ENCODE peak calls at places on chromosomes 5 and 9, in six cellular contexts. One of them, this sample, is unnamed.
A peak's percentile ranks its signal among the peaks of the same experiment; 100 is the strongest.

GRCh38 chr5:82422751-82423181 is 144.6 kb upstream of the RPS23 start:
- DNase-seq in SK-N-SH: no peak
- DNase-seq in PC-3: no peak
- DNase-seq in GM23338: no peak
- DNase-seq in neural progenitor cell: no peak
- DNase-seq in GM23248: peak; percentile 44
- DNase-seq in this sample: no peak

GRCh38 chr9:124347968-124348358 is 67.3 kb downstream of the PSMB7 start:
- DNase-seq in SK-N-SH: no peak
- DNase-seq in PC-3: no peak
- DNase-seq in GM23338: no peak
- DNase-seq in neural progenitor cell: no peak
- DNase-seq in GM23248: no peak
- DNase-seq in this sample: no peak

GRCh38 chr5:169944115-169944514 is 36.2 kb downstream of the INSYN2B start:
- DNase-seq in SK-N-SH: no peak
- DNase-seq in PC-3: no peak
- DNase-seq in GM23338: no peak
- DNase-seq in neural progenitor cell: no peak
- DNase-seq in GM23248: no peak
- DNase-seq in this sample: no peak

GRCh38 chr5:12743582-12743981 is 839.3 kb upstream of the CTNND2 start:
- DNase-seq in SK-N-SH: no peak
- DNase-seq in PC-3: no peak
- DNase-seq in GM23338: no peak
- DNase-seq in neural progenitor cell: no peak
- DNase-seq in GM23248: no peak
- DNase-seq in this sample: no peak

GRCh38 chr5:62489471-62489870 is 76.9 kb downstream of the IPO11 start:
- DNase-seq in SK-N-SH: no peak
- DNase-seq in PC-3: no peak
- DNase-seq in GM23338: no peak
- DNase-seq in neural progenitor cell: no peak
- DNase-seq in GM23248: no peak
- DNase-seq in this sample: no peak

GRCh38 chr5:177005619-177006264 is 837 bp downstream of the UIMC1 start:
- DNase-seq in SK-N-SH: peak; percentile 68
- DNase-seq in PC-3: peak; percentile 72
- DNase-seq in GM23338: peak; percentile 77
- DNase-seq in neural progenitor cell: peak; percentile 87
- DNase-seq in GM23248: peak; percentile 94
- DNase-seq in this sample: peak; percentile 92

GRCh38 chr9:77180056-77180455 is 2.7 kb downstream of the VPS13A start:
- DNase-seq in SK-N-SH: no peak
- DNase-seq in PC-3: no peak
- DNase-seq in GM23338: no peak
- DNase-seq in neural progenitor cell: no peak
- DNase-seq in GM23248: no peak
- DNase-seq in this sample: no peak

GRCh38 chr9:74838351-74838750 is 49.4 kb downstream of the TRPM6 start:
- DNase-seq in SK-N-SH: no peak
- DNase-seq in PC-3: peak; percentile 4
- DNase-seq in GM23338: no peak
- DNase-seq in neural progenitor cell: no peak
- DNase-seq in GM23248: peak; percentile 10
- DNase-seq in this sample: no peak

GRCh38 chr9:6780690-6781089 is 22.9 kb downstream of the KDM4C start:
- DNase-seq in SK-N-SH: no peak
- DNase-seq in PC-3: no peak
- DNase-seq in GM23338: no peak
- DNase-seq in neural progenitor cell: no peak
- DNase-seq in GM23248: peak; percentile 56
- DNase-seq in this sample: no peak

GRCh38 chr9:134570151-134570621 is 71.4 kb upstream of the COL5A1 start:
- DNase-seq in SK-N-SH: no peak
- DNase-seq in PC-3: no peak
- DNase-seq in GM23338: no peak
- DNase-seq in neural progenitor cell: no peak
- DNase-seq in GM23248: peak; percentile 54
- DNase-seq in this sample: peak; percentile 26

GRCh38 chr9:129312251-129312650 is 134.2 kb upstream of the IER5L start:
- DNase-seq in SK-N-SH: no peak
- DNase-seq in PC-3: no peak
- DNase-seq in GM23338: no peak
- DNase-seq in neural progenitor cell: no peak
- DNase-seq in GM23248: no peak
- DNase-seq in this sample: no peak

GRCh38 chr5:159412284-159413046 is 82.2 kb upstream of the IL12B start:
- DNase-seq in SK-N-SH: no peak
- DNase-seq in PC-3: no peak
- DNase-seq in GM23338: peak; percentile 36
- DNase-seq in neural progenitor cell: no peak
- DNase-seq in GM23248: no peak
- DNase-seq in this sample: no peak

GRCh38 chr5:173016621-173017046 is 33.1 kb downstream of the ATP6V0E1 start:
- DNase-seq in SK-N-SH: no peak
- DNase-seq in PC-3: peak; percentile 77
- DNase-seq in GM23338: peak; percentile 28
- DNase-seq in neural progenitor cell: no peak
- DNase-seq in GM23248: peak; percentile 84
- DNase-seq in this sample: peak; percentile 47

GRCh38 chr9:123985869-123986268 is 25.7 kb upstream of the LHX2 start:
- DNase-seq in SK-N-SH: no peak
- DNase-seq in PC-3: no peak
- DNase-seq in GM23338: no peak
- DNase-seq in neural progenitor cell: no peak
- DNase-seq in GM23248: no peak
- DNase-seq in this sample: no peak

GRCh38 chr5:151924564-151925395 is at the start of gene GLRA1:
- DNase-seq in SK-N-SH: peak; percentile 45
- DNase-seq in PC-3: peak; percentile 55
- DNase-seq in GM23338: peak; percentile 92
- DNase-seq in neural progenitor cell: peak; percentile 93
- DNase-seq in GM23248: peak; percentile 70
- DNase-seq in this sample: peak; percentile 83

GRCh38 chr9:16184964-16185646 is 632.3 kb downstream of the CCDC171 start:
- DNase-seq in SK-N-SH: no peak
- DNase-seq in PC-3: no peak
- DNase-seq in GM23338: no peak
- DNase-seq in neural progenitor cell: no peak
- DNase-seq in GM23248: peak; percentile 10
- DNase-seq in this sample: no peak

GRCh38 chr5:156971848-156972525 is 9.0 kb upstream of the TIMD4 start:
- DNase-seq in SK-N-SH: no peak
- DNase-seq in PC-3: peak; percentile 71
- DNase-seq in GM23338: no peak
- DNase-seq in neural progenitor cell: no peak
- DNase-seq in GM23248: no peak
- DNase-seq in this sample: no peak

GRCh38 chr5:135547590-135548254 is 12.0 kb upstream of the NEUROG1 start:
- DNase-seq in SK-N-SH: no peak
- DNase-seq in PC-3: no peak
- DNase-seq in GM23338: no peak
- DNase-seq in neural progenitor cell: no peak
- DNase-seq in GM23248: no peak
- DNase-seq in this sample: no peak

GRCh38 chr5:34914671-34915138 is 599 bp downstream of the RAD1 start:
- DNase-seq in SK-N-SH: no peak
- DNase-seq in PC-3: peak; percentile 24
- DNase-seq in GM23338: peak; percentile 46
- DNase-seq in neural progenitor cell: no peak
- DNase-seq in GM23248: peak; percentile 54
- DNase-seq in this sample: peak; percentile 31

GRCh38 chr9:94805585-94805984 is 79.1 kb downstream of the AOPEP start:
- DNase-seq in SK-N-SH: peak; percentile 35
- DNase-seq in PC-3: peak; percentile 89
- DNase-seq in GM23338: no peak
- DNase-seq in neural progenitor cell: no peak
- DNase-seq in GM23248: peak; percentile 96
- DNase-seq in this sample: peak; percentile 66

DNA sequence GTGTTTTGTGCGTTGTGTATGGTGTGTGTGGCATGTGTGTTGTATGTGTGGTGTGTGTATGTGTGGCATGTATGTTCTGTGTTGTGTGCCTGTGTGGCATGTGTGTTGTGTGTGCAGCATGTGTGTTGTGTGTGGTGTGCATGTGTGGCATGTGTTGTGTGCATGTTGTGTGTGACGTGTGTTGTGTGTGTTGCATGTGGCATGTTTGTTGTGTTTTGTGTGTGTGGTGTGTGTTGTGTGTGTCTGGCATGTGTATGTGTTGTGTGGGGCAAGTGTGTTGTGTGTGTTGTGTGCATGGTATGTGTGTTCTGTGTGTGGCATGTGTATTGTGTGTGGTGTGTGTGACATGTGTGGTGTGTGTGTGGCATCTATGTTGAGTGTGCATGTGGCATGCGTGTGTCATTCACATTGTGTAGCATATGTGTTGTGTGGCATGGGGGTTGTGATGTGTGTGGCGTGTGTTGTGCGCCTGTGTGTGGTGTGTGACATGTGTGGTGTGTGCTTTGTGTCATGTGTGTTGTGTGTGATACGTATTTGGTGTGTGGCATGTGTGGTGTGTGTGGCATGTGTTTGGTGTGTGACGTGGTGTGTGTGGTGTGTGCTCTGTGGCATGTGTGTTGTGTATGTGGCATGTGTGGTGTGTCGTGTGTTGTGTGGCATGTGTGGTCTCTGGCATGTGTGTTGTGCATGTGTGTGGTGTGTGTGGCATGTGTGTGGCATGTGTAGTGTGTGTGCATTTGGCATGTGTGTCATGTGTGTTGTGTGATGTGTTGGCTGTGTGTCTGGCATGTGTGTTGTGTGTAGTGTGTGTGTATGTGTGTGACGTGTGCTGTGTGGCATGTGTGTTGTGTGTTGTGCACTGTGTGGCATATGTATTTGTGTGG is 46.6 kb upstream of the IRX4 start:
- DNase-seq in SK-N-SH: no peak
- DNase-seq in PC-3: no peak
- DNase-seq in GM23338: no peak
- DNase-seq in neural progenitor cell: no peak
- DNase-seq in GM23248: no peak
- DNase-seq in this sample: no peak
- H3K27me3 ChIP-seq in SK-N-SH: peaks cover 53% of the 10 kb centered on the region
- H3K27me3 ChIP-seq in PC-3: peaks cover 14% of the 10 kb centered on the region
- H3K27me3 ChIP-seq in GM23338: peaks cover 31% of the 10 kb centered on the region
- H3K27me3 ChIP-seq in neural progenitor cell: peaks cover 65% of the 10 kb centered on the region
- H3K27me3 ChIP-seq in GM23248: peaks cover 20% of the 10 kb centered on the region
- H3K27me3 ChIP-seq in this sample: peaks cover 50% of the 10 kb centered on the region

GRCh38 chr5:128516978-128517377 is 21.1 kb downstream of the FBN2 start:
- DNase-seq in SK-N-SH: no peak
- DNase-seq in PC-3: no peak
- DNase-seq in GM23338: no peak
- DNase-seq in neural progenitor cell: no peak
- DNase-seq in GM23248: peak; percentile 11
- DNase-seq in this sample: no peak
- TF ChIP-seq EZH2phosphoT487 in SK-N-SH: no peak
- TF ChIP-seq EZH2phosphoT487 in PC-3: no peak
- TF ChIP-seq EZH2phosphoT487 in GM23338: no peak
- TF ChIP-seq EZH2phosphoT487 in neural progenitor cell: no peak
- TF ChIP-seq EZH2phosphoT487 in GM23248: no peak
- TF ChIP-seq EZH2phosphoT487 in this sample: no peak

GRCh38 chr9:21993007-21993406 is 1.2 kb downstream of the CDKN2A start:
- DNase-seq in SK-N-SH: no peak
- DNase-seq in PC-3: no peak
- DNase-seq in GM23338: no peak
- DNase-seq in neural progenitor cell: no peak
- DNase-seq in GM23248: no peak
- DNase-seq in this sample: no peak

GRCh38 chr9:21988056-21988990 is 5.9 kb downstream of the CDKN2A start:
- DNase-seq in SK-N-SH: no peak
- DNase-seq in PC-3: no peak
- DNase-seq in GM23338: no peak
- DNase-seq in neural progenitor cell: no peak
- DNase-seq in GM23248: no peak
- DNase-seq in this sample: no peak

GRCh38 chr9:21985964-21986667 is 8.1 kb downstream of the CDKN2A start:
- DNase-seq in SK-N-SH: no peak
- DNase-seq in PC-3: no peak
- DNase-seq in GM23338: no peak
- DNase-seq in neural progenitor cell: no peak
- DNase-seq in GM23248: no peak
- DNase-seq in this sample: no peak

GRCh38 chr9:21991039-21991959 is 2.9 kb downstream of the CDKN2A start:
- DNase-seq in SK-N-SH: no peak
- DNase-seq in PC-3: no peak
- DNase-seq in GM23338: no peak
- DNase-seq in neural progenitor cell: no peak
- DNase-seq in GM23248: no peak
- DNase-seq in this sample: no peak

GRCh38 chr9:21989440-21990189 is 4.6 kb downstream of the CDKN2A start:
- DNase-seq in SK-N-SH: no peak
- DNase-seq in PC-3: no peak
- DNase-seq in GM23338: peak; percentile 76
- DNase-seq in neural progenitor cell: peak; percentile 58
- DNase-seq in GM23248: peak; percentile 36
- DNase-seq in this sample: no peak
- H3K27me3 ChIP-seq in SK-N-SH: no peaks in the 10 kb centered on the region
- H3K27me3 ChIP-seq in PC-3: no peaks in the 10 kb centered on the region
- H3K27me3 ChIP-seq in GM23338: peaks cover 97% of the 10 kb centered on the region
- H3K27me3 ChIP-seq in neural progenitor cell: peaks cover 100% of the 10 kb centered on the region
- H3K27me3 ChIP-seq in GM23248: no peaks in the 10 kb centered on the region
- H3K27me3 ChIP-seq in this sample: peaks cover 94% of the 10 kb centered on the region

GRCh38 chr5:161403996-161404395 is 142.5 kb downstream of the GABRB2 start:
- DNase-seq in SK-N-SH: no peak
- DNase-seq in PC-3: no peak
- DNase-seq in GM23338: no peak
- DNase-seq in neural progenitor cell: no peak
- DNase-seq in GM23248: no peak
- DNase-seq in this sample: no peak

GRCh38 chr5:161403121-161403520 is 143.4 kb downstream of the GABRB2 start:
- DNase-seq in SK-N-SH: no peak
- DNase-seq in PC-3: no peak
- DNase-seq in GM23338: no peak
- DNase-seq in neural progenitor cell: no peak
- DNase-seq in GM23248: no peak
- DNase-seq in this sample: no peak

GRCh38 chr5:161399996-161400562 is 146.4 kb downstream of the GABRB2 start:
- DNase-seq in SK-N-SH: no peak
- DNase-seq in PC-3: no peak
- DNase-seq in GM23338: no peak
- DNase-seq in neural progenitor cell: no peak
- DNase-seq in GM23248: no peak
- DNase-seq in this sample: no peak

GRCh38 chr5:161397448-161397847 is 149.1 kb downstream of the GABRB2 start:
- DNase-seq in SK-N-SH: no peak
- DNase-seq in PC-3: no peak
- DNase-seq in GM23338: no peak
- DNase-seq in neural progenitor cell: no peak
- DNase-seq in GM23248: no peak
- DNase-seq in this sample: no peak

DNA sequence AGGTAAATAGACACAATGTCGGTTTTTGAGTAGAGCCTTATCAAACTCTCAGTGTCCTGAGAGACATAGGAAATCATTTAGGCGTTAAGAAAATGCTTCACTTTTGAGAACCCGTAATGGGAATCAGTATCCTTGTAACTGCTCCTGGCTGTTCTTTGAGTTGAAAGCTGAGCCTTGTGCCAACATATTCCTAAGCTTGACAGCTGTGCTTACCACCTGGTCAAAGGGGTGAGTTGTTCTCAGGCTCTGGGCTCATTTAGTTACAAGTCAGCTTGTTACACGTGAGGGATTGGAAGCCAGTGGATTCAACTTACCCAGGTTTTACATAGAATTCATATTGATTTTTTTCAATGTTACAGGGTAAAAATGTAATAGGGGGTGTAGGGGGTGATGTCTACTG is 145.9 kb downstream of the GABRB2 start:
- DNase-seq in SK-N-SH: no peak
- DNase-seq in PC-3: no peak
- DNase-seq in GM23338: no peak
- DNase-seq in neural progenitor cell: no peak
- DNase-seq in GM23248: no peak
- DNase-seq in this sample: no peak
- TF ChIP-seq EZH2phosphoT487 in SK-N-SH: no peak
- TF ChIP-seq EZH2phosphoT487 in PC-3: no peak
- TF ChIP-seq EZH2phosphoT487 in GM23338: no peak
- TF ChIP-seq EZH2phosphoT487 in neural progenitor cell: no peak
- TF ChIP-seq EZH2phosphoT487 in GM23248: no peak
- TF ChIP-seq EZH2phosphoT487 in this sample: no peak